ENCODE peak calls at places on chromosomes 2 and 18, in seven cellular contexts. One of them, this sample, is unnamed.

GRCh38 chr2:1674766-1675397 is 69.4 kb downstream of the PXDN start:
- DNase-seq in upper lobe of right lung: no peak
- DNase-seq in effector CD4-positive, alpha-beta T cell: no peak
- DNase-seq in foreskin melanocyte: no peak
- DNase-seq in fibroblast of mammary gland: no peak
- DNase-seq in NCI-H774: no peak
- DNase-seq in NCI-H1092 treated with DMSO at 0.1 percent for 48 hours: no peak
- DNase-seq in this sample: no peak

GRCh38 chr2:229810786-229811185 is 96.4 kb upstream of the DNER start:
- DNase-seq in effector CD4-positive, alpha-beta T cell: no peak
- DNase-seq in fibroblast of mammary gland: no peak
- DNase-seq in NCI-H1092 treated with DMSO at 0.1 percent for 48 hours: no peak
- DNase-seq in foreskin melanocyte: no peak
- DNase-seq in NCI-H774: no peak
- DNase-seq in upper lobe of right lung: no peak
- DNase-seq in this sample: no peak

GRCh38 chr2:139825726-139826125 is 1045.5 kb upstream of the NXPH2 start:
- DNase-seq in upper lobe of right lung: no peak
- DNase-seq in NCI-H774: no peak
- DNase-seq in effector CD4-positive, alpha-beta T cell: no peak
- DNase-seq in NCI-H1092 treated with DMSO at 0.1 percent for 48 hours: no peak
- DNase-seq in foreskin melanocyte: no peak
- DNase-seq in fibroblast of mammary gland: no peak
- DNase-seq in this sample: no peak

GRCh38 chr2:26347286-26347865 is 787 bp upstream of the ADGRF3 start:
- DNase-seq in foreskin melanocyte: peak; percentile 11
- DNase-seq in upper lobe of right lung: no peak
- DNase-seq in NCI-H1092 treated with DMSO at 0.1 percent for 48 hours: no peak
- DNase-seq in effector CD4-positive, alpha-beta T cell: no peak
- DNase-seq in NCI-H774: no peak
- DNase-seq in fibroblast of mammary gland: peak; percentile 27
- DNase-seq in this sample: no peak

GRCh38 chr2:106272202-106272807 is 78.2 kb upstream of the UXS1 start:
- DNase-seq in effector CD4-positive, alpha-beta T cell: no peak
- DNase-seq in fibroblast of mammary gland: no peak
- DNase-seq in foreskin melanocyte: no peak
- DNase-seq in NCI-H1092 treated with DMSO at 0.1 percent for 48 hours: no peak
- DNase-seq in upper lobe of right lung: no peak
- DNase-seq in NCI-H774: no peak
- DNase-seq in this sample: no peak

GRCh38 chr2:130318906-130319305 is 23.8 kb upstream of the IMP4 start:
- DNase-seq in NCI-H774: no peak
- DNase-seq in effector CD4-positive, alpha-beta T cell: no peak
- DNase-seq in fibroblast of mammary gland: no peak
- DNase-seq in upper lobe of right lung: no peak
- DNase-seq in NCI-H1092 treated with DMSO at 0.1 percent for 48 hours: no peak
- DNase-seq in foreskin melanocyte: no peak
- DNase-seq in this sample: no peak

GRCh38 chr2:15705310-15705709 is 113.6 kb downstream of the DDX1 start:
- DNase-seq in effector CD4-positive, alpha-beta T cell: no peak
- DNase-seq in upper lobe of right lung: no peak
- DNase-seq in NCI-H1092 treated with DMSO at 0.1 percent for 48 hours: no peak
- DNase-seq in fibroblast of mammary gland: no peak
- DNase-seq in foreskin melanocyte: no peak
- DNase-seq in NCI-H774: no peak
- DNase-seq in this sample: no peak

GRCh38 chr2:157159221-157159904 is 98.1 kb upstream of the GALNT5 start:
- DNase-seq in upper lobe of right lung: no peak
- DNase-seq in fibroblast of mammary gland: no peak
- DNase-seq in NCI-H774: no peak
- DNase-seq in effector CD4-positive, alpha-beta T cell: no peak
- DNase-seq in foreskin melanocyte: no peak
- DNase-seq in NCI-H1092 treated with DMSO at 0.1 percent for 48 hours: no peak
- DNase-seq in this sample: no peak

GRCh38 chr2:235666240-235666781 is 172.5 kb downstream of the AGAP1 start:
- DNase-seq in NCI-H774: peak; percentile 62
- DNase-seq in fibroblast of mammary gland: peak; percentile 83
- DNase-seq in effector CD4-positive, alpha-beta T cell: no peak
- DNase-seq in NCI-H1092 treated with DMSO at 0.1 percent for 48 hours: peak; percentile 83
- DNase-seq in foreskin melanocyte: peak; percentile 38
- DNase-seq in upper lobe of right lung: no peak
- DNase-seq in this sample: no peak

GRCh38 chr2:99403524-99403923 is 66.3 kb downstream of the EIF5B start:
- DNase-seq in NCI-H1092 treated with DMSO at 0.1 percent for 48 hours: no peak
- DNase-seq in effector CD4-positive, alpha-beta T cell: no peak
- DNase-seq in foreskin melanocyte: no peak
- DNase-seq in fibroblast of mammary gland: no peak
- DNase-seq in upper lobe of right lung: no peak
- DNase-seq in NCI-H774: no peak
- DNase-seq in this sample: no peak

GRCh38 chr2:208294482-208295024 is 28.5 kb downstream of the PIKFYVE start:
- DNase-seq in fibroblast of mammary gland: no peak
- DNase-seq in upper lobe of right lung: no peak
- DNase-seq in foreskin melanocyte: no peak
- DNase-seq in NCI-H1092 treated with DMSO at 0.1 percent for 48 hours: no peak
- DNase-seq in effector CD4-positive, alpha-beta T cell: no peak
- DNase-seq in NCI-H774: no peak
- DNase-seq in this sample: no peak

GRCh38 chr2:174593574-174594203 is 3.9 kb downstream of the WIPF1 start:
- DNase-seq in NCI-H1092 treated with DMSO at 0.1 percent for 48 hours: no peak
- DNase-seq in foreskin melanocyte: peak; percentile 87
- DNase-seq in fibroblast of mammary gland: peak; percentile 82
- DNase-seq in upper lobe of right lung: no peak
- DNase-seq in effector CD4-positive, alpha-beta T cell: peak; percentile 64
- DNase-seq in NCI-H774: no peak
- DNase-seq in this sample: no peak

GRCh38 chr2:56229397-56230060 is 45.7 kb downstream of the CCDC85A start:
- DNase-seq in NCI-H1092 treated with DMSO at 0.1 percent for 48 hours: no peak
- DNase-seq in NCI-H774: no peak
- DNase-seq in upper lobe of right lung: no peak
- DNase-seq in foreskin melanocyte: no peak
- DNase-seq in fibroblast of mammary gland: peak; percentile 79
- DNase-seq in effector CD4-positive, alpha-beta T cell: no peak
- DNase-seq in this sample: no peak

GRCh38 chr18:63154350-63155152 is 165.0 kb downstream of the BCL2 start:
- DNase-seq in upper lobe of right lung: no peak
- DNase-seq in effector CD4-positive, alpha-beta T cell: no peak
- DNase-seq in fibroblast of mammary gland: no peak
- DNase-seq in foreskin melanocyte: no peak
- DNase-seq in NCI-H774: no peak
- DNase-seq in NCI-H1092 treated with DMSO at 0.1 percent for 48 hours: no peak
- DNase-seq in this sample: no peak